ENCODE peak calls at places on chromosomes 5 and 9, in seven cellular contexts. U, W, S, H, Q, I and Y are unnamed samples.

GRCh38 chr5:10533218-10533617 is 30.7 kb upstream of the ANKRD33B start:
- DNase-seq in U (no peak), W (peak), S (no peak), H (no peak), Q (no peak), I (no peak), Y (peak)

GRCh38 chr5:173984218-173984617 is 4.8 kb upstream of the C5orf47 start:
- DNase-seq in U (no peak), W (no peak), S (no peak), H (no peak), Q (peak), I (no peak), Y (no peak)

GRCh38 chr5:52892242-52892878 is 96.8 kb upstream of the ITGA2 start:
- DNase-seq in U (no peak), W (no peak), S (no peak), H (no peak), Q (no peak), I (no peak), Y (no peak)

GRCh38 chr5:136036991-136037705 is 8.4 kb downstream of the TGFBI start:
- DNase-seq in U (no peak), W (no peak), S (peak), H (peak), Q (no peak), I (no peak), Y (peak)

GRCh38 chr5:80755634-80756033 is 100.9 kb upstream of the DHFR start:
- DNase-seq in U (no peak), W (no peak), S (no peak), H (no peak), Q (no peak), I (no peak), Y (no peak)

GRCh38 chr5:151214614-151215545 is 9.0 kb downstream of the CCDC69 start:
- DNase-seq in U (peak), W (no peak), S (peak), H (no peak), Q (no peak), I (no peak), Y (no peak)

GRCh38 chr9:131873891-131874440 is 134.1 kb upstream of the RAPGEF1 start:
- DNase-seq in U (no peak), W (no peak), S (no peak), H (no peak), Q (no peak), I (no peak), Y (peak)

GRCh38 chr9:106773750-106774149 is 89.2 kb upstream of the ZNF462 start:
- DNase-seq in U (no peak), W (no peak), S (no peak), H (peak), Q (no peak), I (no peak), Y (no peak)

GRCh38 chr9:97529363-97530076 is 28.1 kb downstream of the TMOD1 start:
- DNase-seq in U (no peak), W (no peak), S (peak), H (no peak), Q (peak), I (no peak), Y (peak)

GRCh38 chr9:132114102-132114707 is 34.5 kb upstream of the MED27 start:
- DNase-seq in U (peak), W (peak), S (no peak), H (peak), Q (peak), I (no peak), Y (peak)

GRCh38 chr5:6772886-6773285 is 59.7 kb downstream of the TENT4A start:
- DNase-seq in U (no peak), W (no peak), S (no peak), H (no peak), Q (no peak), I (no peak), Y (no peak)

GRCh38 chr5:36692791-36693763 is 86.7 kb downstream of the SLC1A3 start:
- DNase-seq in U (peak), W (peak), S (peak), H (peak), Q (peak), I (no peak), Y (peak)

GRCh38 chr5:107783551-107783950 is 112.8 kb upstream of the EFNA5 start:
- DNase-seq in U (no peak), W (no peak), S (no peak), H (no peak), Q (peak), I (no peak), Y (no peak)
- H3K27ac ChIP-seq in U (no peak), W (no peak), S (no peak), H (no peak), Q (no peak), I (no peak), Y (no peak)

DNA sequence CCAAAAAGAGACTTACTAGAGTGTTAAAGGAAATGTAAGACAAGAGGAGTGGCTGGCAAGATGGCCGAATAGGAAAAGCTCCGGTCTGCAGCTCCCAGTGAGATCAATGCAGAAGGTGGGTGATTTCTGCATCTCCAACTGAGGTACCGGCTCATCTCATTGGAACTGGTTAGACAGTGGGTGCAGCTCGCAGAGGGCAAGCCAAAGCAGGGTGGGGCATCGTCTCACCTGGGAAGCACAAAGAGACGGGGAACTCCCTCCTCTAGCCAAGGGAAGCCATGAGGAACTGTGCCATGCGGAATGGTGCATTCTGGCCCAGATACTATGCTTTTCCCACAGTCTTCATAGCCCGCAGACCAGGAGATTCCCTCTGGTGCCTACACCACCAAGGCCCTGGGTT is 308.7 kb downstream of the AGTPBP1 start:
- DNase-seq in U (no peak), W (no peak), S (no peak), H (no peak), Q (no peak), I (no peak), Y (no peak)
- H3K4me3 ChIP-seq in U (no peak), W (no peak), S (no peak), H (no peak), Q (no peak), I (no peak), Y (no peak)

GRCh38 chr9:122819326-122819725 is 9.1 kb downstream of the PDCL start:
- DNase-seq in U (no peak), W (no peak), S (no peak), H (no peak), Q (no peak), I (no peak), Y (no peak)
- H3K27ac ChIP-seq in U (peak), W (peak), S (no peak), H (peak), Q (no peak), I (no peak), Y (peak)

GRCh38 chr9:122213102-122213588 is 15.6 kb downstream of the LHX6 start:
- DNase-seq in U (no peak), W (no peak), S (no peak), H (no peak), Q (no peak), I (no peak), Y (no peak)
- H3K4me3 ChIP-seq in U (peak), W (no peak), S (peak), H (peak), Q (peak), I (peak), Y (peak)

GRCh38 chr9:87128008-87128623 is 180.8 kb upstream of the GAS1 start:
- DNase-seq in U (no peak), W (no peak), S (no peak), H (no peak), Q (no peak), I (no peak), Y (no peak)
- H3K27ac ChIP-seq in U (no peak), W (no peak), S (no peak), H (no peak), Q (no peak), I (no peak), Y (no peak)